ENCODE peak calls at places on chromosome 4, in seven cellular contexts. One of them, this sample, is unnamed.

GRCh38 chr4:61666248-61666647 is 466.1 kb downstream of the ADGRL3 start:
- DNase-seq in stimulated activated CD4-positive, alpha-beta T cell treated with anti-CD3 and anti-CD28 coated beads, Interleukin-15, amount 100 ng/mL, for 24 hours: no peak
- DNase-seq in NCI-H82: no peak
- DNase-seq in nephron progenitor cell: no peak
- DNase-seq in NT2/D1: no peak
- DNase-seq in NAMALWA: no peak
- DNase-seq in activated naive CD8-positive, alpha-beta T cell treated with anti-CD3 and anti-CD28 coated beads, Interleukin-2, amount 50 U/mL, for 16 hours: no peak
- DNase-seq in this sample: peak; percentile 36

GRCh38 chr4:8465615-8466611 is 25.3 kb downstream of the TRMT44 start:
- DNase-seq in stimulated activated CD4-positive, alpha-beta T cell treated with anti-CD3 and anti-CD28 coated beads, Interleukin-15, amount 100 ng/mL, for 24 hours: no peak
- DNase-seq in NCI-H82: no peak
- DNase-seq in nephron progenitor cell: no peak
- DNase-seq in NT2/D1: no peak
- DNase-seq in NAMALWA: no peak
- DNase-seq in activated naive CD8-positive, alpha-beta T cell treated with anti-CD3 and anti-CD28 coated beads, Interleukin-2, amount 50 U/mL, for 16 hours: no peak
- DNase-seq in this sample: no peak

GRCh38 chr4:95505149-95505548 is 43.6 kb downstream of the UNC5C start:
- DNase-seq in stimulated activated CD4-positive, alpha-beta T cell treated with anti-CD3 and anti-CD28 coated beads, Interleukin-15, amount 100 ng/mL, for 24 hours: no peak
- DNase-seq in NCI-H82: no peak
- DNase-seq in nephron progenitor cell: no peak
- DNase-seq in NT2/D1: no peak
- DNase-seq in NAMALWA: no peak
- DNase-seq in activated naive CD8-positive, alpha-beta T cell treated with anti-CD3 and anti-CD28 coated beads, Interleukin-2, amount 50 U/mL, for 16 hours: no peak
- DNase-seq in this sample: peak; percentile 11

GRCh38 chr4:22730049-22730448 is 37.3 kb downstream of the GBA3 start:
- DNase-seq in stimulated activated CD4-positive, alpha-beta T cell treated with anti-CD3 and anti-CD28 coated beads, Interleukin-15, amount 100 ng/mL, for 24 hours: no peak
- DNase-seq in NCI-H82: no peak
- DNase-seq in nephron progenitor cell: no peak
- DNase-seq in NT2/D1: no peak
- DNase-seq in NAMALWA: no peak
- DNase-seq in activated naive CD8-positive, alpha-beta T cell treated with anti-CD3 and anti-CD28 coated beads, Interleukin-2, amount 50 U/mL, for 16 hours: no peak
- DNase-seq in this sample: no peak

GRCh38 chr4:45751877-45752276 is 372.0 kb downstream of the GABRG1 start:
- DNase-seq in stimulated activated CD4-positive, alpha-beta T cell treated with anti-CD3 and anti-CD28 coated beads, Interleukin-15, amount 100 ng/mL, for 24 hours: no peak
- DNase-seq in NCI-H82: no peak
- DNase-seq in nephron progenitor cell: no peak
- DNase-seq in NT2/D1: no peak
- DNase-seq in NAMALWA: no peak
- DNase-seq in activated naive CD8-positive, alpha-beta T cell treated with anti-CD3 and anti-CD28 coated beads, Interleukin-2, amount 50 U/mL, for 16 hours: no peak
- DNase-seq in this sample: no peak

GRCh38 chr4:74104145-74104544 is 5.2 kb upstream of the CXCL2 start:
- DNase-seq in stimulated activated CD4-positive, alpha-beta T cell treated with anti-CD3 and anti-CD28 coated beads, Interleukin-15, amount 100 ng/mL, for 24 hours: no peak
- DNase-seq in NCI-H82: no peak
- DNase-seq in nephron progenitor cell: no peak
- DNase-seq in NT2/D1: no peak
- DNase-seq in NAMALWA: no peak
- DNase-seq in activated naive CD8-positive, alpha-beta T cell treated with anti-CD3 and anti-CD28 coated beads, Interleukin-2, amount 50 U/mL, for 16 hours: no peak
- DNase-seq in this sample: no peak

GRCh38 chr4:183989471-183989870 is 84.4 kb downstream of the STOX2 start:
- DNase-seq in stimulated activated CD4-positive, alpha-beta T cell treated with anti-CD3 and anti-CD28 coated beads, Interleukin-15, amount 100 ng/mL, for 24 hours: no peak
- DNase-seq in NCI-H82: no peak
- DNase-seq in nephron progenitor cell: no peak
- DNase-seq in NT2/D1: no peak
- DNase-seq in NAMALWA: no peak
- DNase-seq in activated naive CD8-positive, alpha-beta T cell treated with anti-CD3 and anti-CD28 coated beads, Interleukin-2, amount 50 U/mL, for 16 hours: no peak
- DNase-seq in this sample: no peak

GRCh38 chr4:108991929-108992328 is 229.1 kb upstream of the ETNPPL start:
- DNase-seq in stimulated activated CD4-positive, alpha-beta T cell treated with anti-CD3 and anti-CD28 coated beads, Interleukin-15, amount 100 ng/mL, for 24 hours: no peak
- DNase-seq in NCI-H82: no peak
- DNase-seq in nephron progenitor cell: no peak
- DNase-seq in NT2/D1: no peak
- DNase-seq in NAMALWA: no peak
- DNase-seq in activated naive CD8-positive, alpha-beta T cell treated with anti-CD3 and anti-CD28 coated beads, Interleukin-2, amount 50 U/mL, for 16 hours: no peak
- DNase-seq in this sample: no peak

GRCh38 chr4:172202480-172203076 is 389.4 kb downstream of the GALNTL6 start:
- DNase-seq in stimulated activated CD4-positive, alpha-beta T cell treated with anti-CD3 and anti-CD28 coated beads, Interleukin-15, amount 100 ng/mL, for 24 hours: no peak
- DNase-seq in NCI-H82: peak; percentile 45
- DNase-seq in nephron progenitor cell: no peak
- DNase-seq in NT2/D1: peak; percentile 30
- DNase-seq in NAMALWA: peak; percentile 59
- DNase-seq in activated naive CD8-positive, alpha-beta T cell treated with anti-CD3 and anti-CD28 coated beads, Interleukin-2, amount 50 U/mL, for 16 hours: no peak
- DNase-seq in this sample: peak; percentile 21

GRCh38 chr4:3321295-3321889 is 28.6 kb downstream of the RGS12 start:
- DNase-seq in stimulated activated CD4-positive, alpha-beta T cell treated with anti-CD3 and anti-CD28 coated beads, Interleukin-15, amount 100 ng/mL, for 24 hours: no peak
- DNase-seq in NCI-H82: no peak
- DNase-seq in nephron progenitor cell: no peak
- DNase-seq in NT2/D1: no peak
- DNase-seq in NAMALWA: no peak
- DNase-seq in activated naive CD8-positive, alpha-beta T cell treated with anti-CD3 and anti-CD28 coated beads, Interleukin-2, amount 50 U/mL, for 16 hours: no peak
- DNase-seq in this sample: no peak

GRCh38 chr4:139243448-139244365 is 36.3 kb downstream of the MGARP start:
- DNase-seq in stimulated activated CD4-positive, alpha-beta T cell treated with anti-CD3 and anti-CD28 coated beads, Interleukin-15, amount 100 ng/mL, for 24 hours: no peak
- DNase-seq in NCI-H82: no peak
- DNase-seq in nephron progenitor cell: no peak
- DNase-seq in NT2/D1: no peak
- DNase-seq in NAMALWA: no peak
- DNase-seq in activated naive CD8-positive, alpha-beta T cell treated with anti-CD3 and anti-CD28 coated beads, Interleukin-2, amount 50 U/mL, for 16 hours: no peak
- DNase-seq in this sample: no peak

GRCh38 chr4:91916219-91916618 is 387.5 kb upstream of the GRID2 start:
- DNase-seq in stimulated activated CD4-positive, alpha-beta T cell treated with anti-CD3 and anti-CD28 coated beads, Interleukin-15, amount 100 ng/mL, for 24 hours: no peak
- DNase-seq in NCI-H82: no peak
- DNase-seq in nephron progenitor cell: no peak
- DNase-seq in NT2/D1: no peak
- DNase-seq in NAMALWA: no peak
- DNase-seq in activated naive CD8-positive, alpha-beta T cell treated with anti-CD3 and anti-CD28 coated beads, Interleukin-2, amount 50 U/mL, for 16 hours: no peak
- DNase-seq in this sample: no peak

This sample was measured in neuronal stem cell.